ENCODE peak calls at places on chromosome 13, in eight cellular contexts. F is NAMALWA; H is cardiac muscle cell; V is astrocyte of the spinal cord; T is NCI-H748 treated with DMSO at 0.1 percent for 48 hours; I is HCEC 1CT; E is activated CD4-positive, alpha-beta T cell treated with anti-CD3 and anti-CD28 coated beads, Interleukin-2, amount 50 U/mL, for 1 hour; Y is anterior cingulate cortex. X is an unnamed sample.

GRCh38 chr13:73782781-73783180 is 351.4 kb downstream of the KLF12 start:
- DNase-seq in F (no peak), H (no peak), V (peak; percentile 50), T (peak; percentile 94), I (no peak), E (no peak), Y (no peak), X (no peak)

GRCh38 chr13:61734683-61735082 is 319.0 kb upstream of the PCDH20 start:
- DNase-seq in F (no peak), H (no peak), V (no peak), T (no peak), I (no peak), E (no peak), Y (no peak), X (no peak)

GRCh38 chr13:97233499-97233898 is 11.4 kb downstream of the MBNL2 start:
- DNase-seq in F (no peak), H (no peak), V (no peak), T (no peak), I (no peak), E (no peak), Y (no peak), X (no peak)

GRCh38 chr13:78826312-78826711 is 167.4 kb upstream of the OBI1 start:
- DNase-seq in F (no peak), H (no peak), V (no peak), T (peak; percentile 41), I (no peak), E (no peak), Y (no peak), X (no peak)

GRCh38 chr13:60047943-60048342 is 115.8 kb downstream of the DIAPH3 start:
- DNase-seq in F (no peak), H (peak; percentile 10), V (peak; percentile 20), T (no peak), I (no peak), E (no peak), Y (no peak), X (peak; percentile 9)

GRCh38 chr13:111411186-111411858 is 90.9 kb downstream of the TEX29 start:
- DNase-seq in F (no peak), H (no peak), V (no peak), T (no peak), I (no peak), E (no peak), Y (no peak), X (no peak)

GRCh38 chr13:26202365-26202972 is 19.6 kb downstream of the RNF6 start:
- DNase-seq in F (no peak), H (peak; percentile 60), V (peak; percentile 56), T (no peak), I (peak; percentile 8), E (no peak), Y (no peak), X (peak; percentile 43)

GRCh38 chr13:20924758-20925394 is 22.3 kb upstream of the XPO4 start:
- DNase-seq in F (peak; percentile 91), H (peak; percentile 91), V (peak; percentile 86), T (peak; percentile 87), I (peak; percentile 64), E (peak; percentile 73), Y (peak; percentile 69), X (peak; percentile 92)

GRCh38 chr13:28753208-28753892 is 34.6 kb upstream of the SLC46A3 start:
- DNase-seq in F (no peak), H (peak; percentile 95), V (peak; percentile 88), T (no peak), I (peak; percentile 89), E (no peak), Y (no peak), X (peak; percentile 78)

GRCh38 chr13:42348576-42348975 is 76.6 kb downstream of the AKAP11 start:
- DNase-seq in F (no peak), H (no peak), V (no peak), T (no peak), I (no peak), E (no peak), Y (no peak), X (no peak)

X was measured in astrocyte of the hippocampus.